ENCODE peak calls at places on chromosomes 1 and 21, in nine cellular contexts. Z is CD8-positive, alpha-beta memory T cell; C is activated CD8-positive, alpha-beta memory T cell treated with anti-CD3 and anti-CD28 coated beads, Interleukin-2, amount 10 ng/mL, durations not matched to agents 7 days and 5 days; X is GM20000; B is memory B cell; J is AG10803; M is HuH-7.5; P is NCI-H2171 treated with DMSO at 0.1 percent for 48 hours; A is SK-N-DZ. N is an unnamed sample.

GRCh38 chr1:231719485-231720183 is 93.0 kb downstream of the DISC1 start:
- DNase-seq in X (no peak), B (no peak), P (no peak), J (no peak), M (no peak), Z (no peak), A (no peak), C (no peak), N (no peak)

GRCh38 chr1:26126321-26127084 is 14.9 kb downstream of the PDIK1L start:
- DNase-seq in P (peak; percentile 88), B (no peak), A (no peak), C (peak; percentile 79), X (peak; percentile 75), J (no peak), M (no peak), Z (peak; percentile 90), N (no peak)

GRCh38 chr1:91741301-91741700 is 144.7 kb downstream of the TGFBR3 start:
- DNase-seq in C (no peak), J (no peak), X (no peak), A (no peak), P (no peak), M (no peak), B (no peak), Z (no peak), N (no peak)

GRCh38 chr1:30892671-30893073 is 15.9 kb downstream of the SDC3 start:
- DNase-seq in A (no peak), B (no peak), C (no peak), J (no peak), Z (no peak), P (no peak), M (no peak), X (no peak), N (no peak)

GRCh38 chr1:55140546-55140983 is 74.6 kb downstream of the USP24 start:
- DNase-seq in B (peak; percentile 23), A (peak; percentile 51), J (peak; percentile 93), X (peak; percentile 58), C (peak; percentile 86), Z (peak; percentile 68), P (peak; percentile 84), M (peak; percentile 34), N (no peak)

GRCh38 chr1:55213029-55213884 is 1.9 kb downstream of the USP24 start:
- DNase-seq in J (no peak), P (no peak), X (peak; percentile 48), B (no peak), C (no peak), Z (no peak), M (no peak), A (no peak), N (no peak)

GRCh38 chr21:36704958-36705678 is 6.2 kb downstream of the SIM2 start:
- DNase-seq in M (no peak), B (no peak), X (no peak), A (no peak), Z (no peak), J (no peak), P (no peak), C (peak; percentile 16), N (no peak)

GRCh38 chr1:112904071-112904830 is 51.7 kb downstream of the SLC16A1 start:
- DNase-seq in J (peak; percentile 72), X (no peak), C (peak; percentile 54), M (no peak), P (no peak), B (no peak), Z (no peak), A (no peak), N (no peak)

GRCh38 chr1:7435276-7436055 is 335.6 kb upstream of the VAMP3 start:
- DNase-seq in Z (no peak), X (no peak), M (no peak), B (no peak), C (no peak), P (no peak), A (no peak), J (no peak), N (no peak)

GRCh38 chr1:228979774-228980173 is 244.5 kb downstream of the RHOU start:
- DNase-seq in B (no peak), A (no peak), M (no peak), P (no peak), Z (no peak), C (no peak), J (no peak), X (no peak), N (no peak)

GRCh38 chr1:77539510-77540142 is 142.8 kb downstream of the ZZZ3 start:
- DNase-seq in X (no peak), M (no peak), J (peak; percentile 98), A (no peak), P (peak; percentile 38), Z (no peak), B (no peak), C (no peak), N (no peak)

GRCh38 chr1:234658143-234658542 is 48.2 kb upstream of the IRF2BP2 start:
- DNase-seq in Z (no peak), A (no peak), P (no peak), B (no peak), J (peak; percentile 81), M (no peak), C (no peak), X (no peak), N (no peak)

GRCh38 chr1:183210678-183211077 is 24.6 kb downstream of the LAMC2 start:
- DNase-seq in B (no peak), Z (no peak), A (no peak), P (peak; percentile 70), J (no peak), C (no peak), M (no peak), X (no peak), N (no peak)

GRCh38 chr1:9787702-9788101 is 36.1 kb downstream of the CLSTN1 start:
- DNase-seq in X (peak; percentile 44), B (peak; percentile 51), P (no peak), M (no peak), C (peak; percentile 80), J (no peak), A (no peak), Z (peak; percentile 72), N (peak; percentile 18)

GRCh38 chr1:162206749-162207635 is 137.5 kb downstream of the NOS1AP start:
- DNase-seq in B (no peak), X (no peak), P (no peak), M (no peak), A (no peak), J (no peak), Z (no peak), C (no peak), N (no peak)

GRCh38 chr1:161838362-161838761 is 72.2 kb downstream of the ATF6 start:
- DNase-seq in B (no peak), A (no peak), C (no peak), X (no peak), M (no peak), J (peak; percentile 46), P (no peak), Z (no peak), N (no peak)

GRCh38 chr21:45260191-45260795 is 27.4 kb downstream of the POFUT2 start:
- DNase-seq in M (no peak), J (no peak), C (peak; percentile 23), B (no peak), X (no peak), Z (no peak), A (no peak), P (no peak), N (no peak)

GRCh38 chr1:74733616-74734484 is 898 bp downstream of the TYW3 start:
- DNase-seq in C (peak; percentile 61), Z (peak; percentile 71), P (peak; percentile 84), J (peak; percentile 76), X (peak; percentile 53), A (peak; percentile 76), B (peak; percentile 33), M (peak; percentile 34), N (no peak)

GRCh38 chr1:224540535-224540934 is 75.6 kb upstream of the CNIH3 start:
- DNase-seq in C (no peak), X (no peak), A (no peak), B (no peak), P (no peak), M (no peak), Z (no peak), J (no peak), N (no peak)

GRCh38 chr1:204701229-204701628 is 15.7 kb upstream of the LRRN2 start:
- DNase-seq in A (no peak), P (no peak), B (no peak), M (no peak), Z (no peak), J (no peak), X (no peak), C (no peak), N (no peak)

GRCh38 chr1:8796812-8797211 is 20.6 kb downstream of the RERE start:
- DNase-seq in M (no peak), X (no peak), A (peak; percentile 13), P (no peak), J (no peak), Z (no peak), B (no peak), C (no peak), N (no peak)

GRCh38 chr1:93723101-93723500 is 41.5 kb upstream of the BCAR3 start:
- DNase-seq in P (no peak), J (peak; percentile 47), M (no peak), B (no peak), A (no peak), C (no peak), Z (no peak), X (no peak), N (no peak)

GRCh38 chr1:154869351-154870116 is 547 bp downstream of the KCNN3 start:
- DNase-seq in A (no peak), C (no peak), J (peak; percentile 22), P (peak; percentile 4), B (no peak), X (no peak), Z (no peak), M (no peak), N (no peak)

GRCh38 chr1:94118471-94118870 is 2.5 kb downstream of the ABCA4 start:
- DNase-seq in X (no peak), B (no peak), M (no peak), A (no peak), Z (no peak), C (no peak), P (no peak), J (no peak), N (no peak)

GRCh38 chr1:178434360-178434759 is 62.4 kb downstream of the CLEC20A start:
- DNase-seq in P (no peak), X (no peak), Z (no peak), M (no peak), C (no peak), J (no peak), B (no peak), A (no peak), N (no peak)

GRCh38 chr1:53025034-53025777 is 36.8 kb upstream of the PODN start:
- DNase-seq in X (no peak), M (peak; percentile 56), C (no peak), P (peak; percentile 14), A (no peak), B (no peak), Z (no peak), J (peak; percentile 69), N (no peak)

GRCh38 chr1:13443506-13443905 is 33.3 kb downstream of the PRAMEF20 start:
- DNase-seq in M (no peak), P (no peak), J (no peak), Z (no peak), C (no peak), X (no peak), A (no peak), B (no peak), N (no peak)

GRCh38 chr1:218942421-218942820 is 231.3 kb upstream of the LYPLAL1 start:
- DNase-seq in C (no peak), J (peak; percentile 11), B (no peak), A (no peak), Z (no peak), M (no peak), X (no peak), P (no peak), N (no peak)

GRCh38 chr1:182189535-182190066 is 128.1 kb upstream of the ZNF648 start:
- DNase-seq in Z (no peak), A (no peak), C (no peak), P (no peak), X (no peak), J (peak; percentile 70), B (no peak), M (no peak), N (no peak)

GRCh38 chr1:204725821-204726448 is 40.4 kb upstream of the LRRN2 start:
- DNase-seq in X (no peak), M (no peak), J (no peak), Z (no peak), A (no peak), P (no peak), B (no peak), C (no peak), N (no peak)

GRCh38 chr1:1091344-1092148 is 17.4 kb upstream of the RNF223 start:
- DNase-seq in B (no peak), M (no peak), X (no peak), C (no peak), Z (no peak), A (no peak), J (no peak), P (no peak), N (no peak)